ENCODE peak calls at places on chromosomes 13 and 19, in six cellular contexts. R is gastroesophageal sphincter; T is left lung; E is activated CD8-positive, alpha-beta T cell treated with anti-CD3 and anti-CD28 coated beads for 36 hours; O is thoracic aorta; D is CD4-positive, alpha-beta T cell. X is an unnamed sample.

GRCh38 chr13:34124912-34125311 is 307.0 kb downstream of the RFC3 start:
- ATAC-seq in R (no peak), O (no peak), T (no peak), E (no peak), D (no peak), X (no peak)

GRCh38 chr19:11012507-11012906 is 51.7 kb downstream of the SMARCA4 start:
- ATAC-seq in R (no peak), O (no peak), E (no peak), T (no peak), D (no peak), X (no peak)

GRCh38 chr13:88908896-88909535 is 1237.8 kb downstream of the SLITRK5 start:
- ATAC-seq in T (peak), E (no peak), R (no peak), O (no peak), D (no peak), X (no peak)

GRCh38 chr13:32838985-32839384 is 177.2 kb upstream of the KL start:
- ATAC-seq in T (peak), E (peak), O (no peak), D (no peak), R (peak), X (no peak)

GRCh38 chr13:52463526-52463925 is 8.2 kb downstream of the CKAP2 start:
- ATAC-seq in D (no peak), T (no peak), R (no peak), E (no peak), O (no peak), X (no peak)

GRCh38 chr13:107185889-107186288 is 618.0 kb upstream of the ARGLU1 start:
- ATAC-seq in T (no peak), D (no peak), R (no peak), O (no peak), E (no peak), X (no peak)

GRCh38 chr13:111210945-111211469 is 95.9 kb downstream of the ARHGEF7 start:
- ATAC-seq in R (no peak), T (peak), D (no peak), E (no peak), O (no peak), X (no peak)

GRCh38 chr13:48094404-48094780 is 512 bp downstream of the MED4 start:
- ATAC-seq in T (peak), E (no peak), R (no peak), D (no peak), O (no peak), X (peak)

GRCh38 chr13:38693168-38693567 is 6.3 kb downstream of the FREM2 start:
- ATAC-seq in T (no peak), D (no peak), O (no peak), E (no peak), R (no peak), X (no peak)

GRCh38 chr13:51944428-51944827 is 66.8 kb downstream of the ATP7B start:
- ATAC-seq in E (no peak), O (no peak), T (no peak), D (no peak), R (no peak), X (no peak)

GRCh38 chr13:45807520-45808099 is 43.9 kb downstream of the SIAH3 start:
- ATAC-seq in O (no peak), D (no peak), T (peak), R (no peak), E (no peak), X (no peak)

GRCh38 chr19:10640361-10640760 is 13.8 kb upstream of the ILF3 start:
- ATAC-seq in T (no peak), O (no peak), D (no peak), E (no peak), R (no peak), X (no peak)

GRCh38 chr19:42369433-42370067 is 20.5 kb downstream of the CNFN start:
- ATAC-seq in E (no peak), R (no peak), D (no peak), O (no peak), T (no peak), X (no peak)

GRCh38 chr19:12782174-12782423 is 6.7 kb upstream of the HOOK2 start:
- ATAC-seq in O (no peak), R (no peak), E (no peak), T (no peak), D (peak), X (peak)

GRCh38 chr13:60417734-60418133 is 20.7 kb downstream of the TDRD3 start:
- ATAC-seq in D (no peak), E (peak), O (no peak), T (no peak), R (no peak), X (peak)

GRCh38 chr19:2394669-2395292 is 32.6 kb downstream of the TIMM13 start:
- ATAC-seq in O (no peak), E (peak), D (peak), T (no peak), R (no peak), X (no peak)

GRCh38 chr19:36962346-36962745 is 46.2 kb downstream of the ZNF568 start:
- ATAC-seq in T (no peak), R (no peak), E (no peak), D (no peak), O (no peak), X (no peak)

GRCh38 chr19:18843960-18844359 is 12.2 kb downstream of the UPF1 start:
- ATAC-seq in R (no peak), D (no peak), E (no peak), O (no peak), T (no peak), X (no peak)

GRCh38 chr13:40460116-40460515 is 206.3 kb downstream of the FOXO1 start:
- ATAC-seq in E (no peak), O (no peak), D (no peak), R (no peak), T (no peak), X (no peak)

GRCh38 chr13:43285891-43286602 is 262.7 kb downstream of the DNAJC15 start:
- ATAC-seq in E (no peak), O (no peak), D (no peak), T (no peak), R (no peak), X (no peak)

GRCh38 chr13:50107205-50107604 is 92.0 kb downstream of the KCNRG start:
- ATAC-seq in E (peak), D (peak), R (no peak), O (no peak), T (peak), X (peak)

GRCh38 chr13:45700971-45701900 is 884 bp upstream of the CBY2 start:
- ATAC-seq in D (peak), R (no peak), O (no peak), T (no peak), E (peak), X (peak)